ENCODE peak calls at places on chromosomes 3 and 15, in nine cellular contexts. One of them, this sample, is unnamed.

GRCh38 chr3:57233799-57234198 is 6.3 kb downstream of the APPL1 start:
- DNase-seq in progenitor cell of endocrine pancreas: no peak
- DNase-seq in transverse colon: no peak
- DNase-seq in non-pigmented ciliary epithelial cell: no peak
- DNase-seq in RWPE1: no peak
- DNase-seq in psoas muscle: no peak
- DNase-seq in left ventricle myocardium inferior: no peak
- DNase-seq in neural progenitor cell: no peak
- DNase-seq in NCI-H1105: no peak
- DNase-seq in this sample: no peak

GRCh38 chr3:71345429-71346027 is 238.0 kb downstream of the FOXP1 start:
- DNase-seq in left ventricle myocardium inferior: no peak
- DNase-seq in neural progenitor cell: no peak
- DNase-seq in transverse colon: no peak
- DNase-seq in non-pigmented ciliary epithelial cell: no peak
- DNase-seq in progenitor cell of endocrine pancreas: no peak
- DNase-seq in psoas muscle: no peak
- DNase-seq in RWPE1: no peak
- DNase-seq in NCI-H1105: no peak
- DNase-seq in this sample: no peak

GRCh38 chr3:15452156-15452555 is 24.8 kb downstream of the EAF1 start:
- DNase-seq in NCI-H1105: no peak
- DNase-seq in RWPE1: no peak
- DNase-seq in neural progenitor cell: no peak
- DNase-seq in transverse colon: no peak
- DNase-seq in left ventricle myocardium inferior: no peak
- DNase-seq in psoas muscle: no peak
- DNase-seq in progenitor cell of endocrine pancreas: no peak
- DNase-seq in non-pigmented ciliary epithelial cell: no peak
- DNase-seq in this sample: no peak

GRCh38 chr15:44633603-44634002 is 29.9 kb downstream of the SPG11 start:
- DNase-seq in NCI-H1105: no peak
- DNase-seq in left ventricle myocardium inferior: no peak
- DNase-seq in non-pigmented ciliary epithelial cell: no peak
- DNase-seq in progenitor cell of endocrine pancreas: no peak
- DNase-seq in RWPE1: no peak
- DNase-seq in transverse colon: no peak
- DNase-seq in neural progenitor cell: no peak
- DNase-seq in psoas muscle: no peak
- DNase-seq in this sample: no peak

GRCh38 chr15:65089206-65089824 is 12.8 kb downstream of the KBTBD13 start:
- DNase-seq in psoas muscle: no peak
- DNase-seq in non-pigmented ciliary epithelial cell: no peak
- DNase-seq in left ventricle myocardium inferior: peak; percentile 64
- DNase-seq in neural progenitor cell: peak; percentile 49
- DNase-seq in progenitor cell of endocrine pancreas: no peak
- DNase-seq in transverse colon: no peak
- DNase-seq in RWPE1: no peak
- DNase-seq in NCI-H1105: no peak
- DNase-seq in this sample: no peak

GRCh38 chr3:8663177-8664061 is 18.8 kb upstream of the SSUH2 start:
- DNase-seq in NCI-H1105: peak; percentile 35
- DNase-seq in transverse colon: peak; percentile 63
- DNase-seq in neural progenitor cell: peak; percentile 90
- DNase-seq in psoas muscle: peak; percentile 57
- DNase-seq in non-pigmented ciliary epithelial cell: no peak
- DNase-seq in progenitor cell of endocrine pancreas: peak; percentile 70
- DNase-seq in RWPE1: peak; percentile 73
- DNase-seq in left ventricle myocardium inferior: peak; percentile 29
- DNase-seq in this sample: peak; percentile 68

GRCh38 chr15:82963356-82964341 is 11.1 kb upstream of the HOMER2 start:
- DNase-seq in progenitor cell of endocrine pancreas: no peak
- DNase-seq in NCI-H1105: no peak
- DNase-seq in transverse colon: no peak
- DNase-seq in non-pigmented ciliary epithelial cell: no peak
- DNase-seq in psoas muscle: peak; percentile 82
- DNase-seq in left ventricle myocardium inferior: no peak
- DNase-seq in neural progenitor cell: no peak
- DNase-seq in RWPE1: no peak
- DNase-seq in this sample: no peak

GRCh38 chr15:49286649-49287394 is 116.8 kb downstream of the GALK2 start:
- DNase-seq in non-pigmented ciliary epithelial cell: no peak
- DNase-seq in progenitor cell of endocrine pancreas: no peak
- DNase-seq in neural progenitor cell: no peak
- DNase-seq in RWPE1: no peak
- DNase-seq in left ventricle myocardium inferior: no peak
- DNase-seq in NCI-H1105: no peak
- DNase-seq in transverse colon: no peak
- DNase-seq in psoas muscle: no peak
- DNase-seq in this sample: no peak

GRCh38 chr3:116474356-116475200 is 29.3 kb upstream of the LSAMP start:
- DNase-seq in transverse colon: no peak
- DNase-seq in non-pigmented ciliary epithelial cell: no peak
- DNase-seq in RWPE1: no peak
- DNase-seq in NCI-H1105: peak; percentile 97
- DNase-seq in psoas muscle: no peak
- DNase-seq in left ventricle myocardium inferior: no peak
- DNase-seq in neural progenitor cell: peak; percentile 8
- DNase-seq in progenitor cell of endocrine pancreas: no peak
- DNase-seq in this sample: no peak

GRCh38 chr15:66894986-66895780 is 170.2 kb upstream of the SMAD3 start:
- DNase-seq in transverse colon: no peak
- DNase-seq in progenitor cell of endocrine pancreas: no peak
- DNase-seq in NCI-H1105: no peak
- DNase-seq in non-pigmented ciliary epithelial cell: no peak
- DNase-seq in psoas muscle: no peak
- DNase-seq in neural progenitor cell: no peak
- DNase-seq in left ventricle myocardium inferior: no peak
- DNase-seq in RWPE1: no peak
- DNase-seq in this sample: no peak

GRCh38 chr15:37137221-37137620 is 36.9 kb upstream of the MEIS2 start:
- DNase-seq in left ventricle myocardium inferior: no peak
- DNase-seq in progenitor cell of endocrine pancreas: no peak
- DNase-seq in NCI-H1105: no peak
- DNase-seq in transverse colon: no peak
- DNase-seq in psoas muscle: no peak
- DNase-seq in non-pigmented ciliary epithelial cell: no peak
- DNase-seq in RWPE1: no peak
- DNase-seq in neural progenitor cell: no peak
- DNase-seq in this sample: no peak

GRCh38 chr3:126473292-126474168 is 2.2 kb downstream of the ZXDC start:
- DNase-seq in NCI-H1105: no peak
- DNase-seq in progenitor cell of endocrine pancreas: no peak
- DNase-seq in non-pigmented ciliary epithelial cell: no peak
- DNase-seq in psoas muscle: peak; percentile 14
- DNase-seq in left ventricle myocardium inferior: no peak
- DNase-seq in neural progenitor cell: no peak
- DNase-seq in transverse colon: no peak
- DNase-seq in RWPE1: no peak
- DNase-seq in this sample: no peak

GRCh38 chr3:51622868-51623267 is 48.2 kb upstream of the TEX264 start:
- DNase-seq in neural progenitor cell: no peak
- DNase-seq in RWPE1: no peak
- DNase-seq in non-pigmented ciliary epithelial cell: no peak
- DNase-seq in psoas muscle: no peak
- DNase-seq in transverse colon: no peak
- DNase-seq in left ventricle myocardium inferior: peak; percentile 23
- DNase-seq in NCI-H1105: no peak
- DNase-seq in progenitor cell of endocrine pancreas: no peak
- DNase-seq in this sample: no peak

GRCh38 chr15:59948924-59949613 is 55.0 kb upstream of the FOXB1 start:
- DNase-seq in non-pigmented ciliary epithelial cell: no peak
- DNase-seq in transverse colon: no peak
- DNase-seq in progenitor cell of endocrine pancreas: no peak
- DNase-seq in left ventricle myocardium inferior: no peak
- DNase-seq in psoas muscle: no peak
- DNase-seq in RWPE1: no peak
- DNase-seq in neural progenitor cell: no peak
- DNase-seq in NCI-H1105: no peak
- DNase-seq in this sample: no peak

GRCh38 chr15:25738171-25738792 is 124.8 kb downstream of the ATP10A start:
- DNase-seq in neural progenitor cell: no peak
- DNase-seq in transverse colon: no peak
- DNase-seq in progenitor cell of endocrine pancreas: no peak
- DNase-seq in RWPE1: no peak
- DNase-seq in non-pigmented ciliary epithelial cell: no peak
- DNase-seq in left ventricle myocardium inferior: no peak
- DNase-seq in psoas muscle: no peak
- DNase-seq in NCI-H1105: peak; percentile 55
- DNase-seq in this sample: no peak

GRCh38 chr3:117165611-117166051 is 456.1 kb downstream of the TUSC7 start:
- DNase-seq in RWPE1: peak; percentile 9
- DNase-seq in non-pigmented ciliary epithelial cell: no peak
- DNase-seq in left ventricle myocardium inferior: no peak
- DNase-seq in neural progenitor cell: peak; percentile 81
- DNase-seq in NCI-H1105: no peak
- DNase-seq in psoas muscle: no peak
- DNase-seq in progenitor cell of endocrine pancreas: no peak
- DNase-seq in transverse colon: no peak
- DNase-seq in this sample: no peak

GRCh38 chr15:50064674-50065073 is 54.4 kb downstream of the ATP8B4 start:
- DNase-seq in non-pigmented ciliary epithelial cell: no peak
- DNase-seq in psoas muscle: no peak
- DNase-seq in left ventricle myocardium inferior: no peak
- DNase-seq in RWPE1: no peak
- DNase-seq in transverse colon: no peak
- DNase-seq in NCI-H1105: no peak
- DNase-seq in progenitor cell of endocrine pancreas: no peak
- DNase-seq in neural progenitor cell: no peak
- DNase-seq in this sample: no peak

GRCh38 chr3:116667324-116667723 is 42.3 kb upstream of the TUSC7 start:
- DNase-seq in neural progenitor cell: no peak
- DNase-seq in left ventricle myocardium inferior: no peak
- DNase-seq in NCI-H1105: no peak
- DNase-seq in progenitor cell of endocrine pancreas: no peak
- DNase-seq in psoas muscle: no peak
- DNase-seq in RWPE1: no peak
- DNase-seq in non-pigmented ciliary epithelial cell: no peak
- DNase-seq in transverse colon: no peak
- DNase-seq in this sample: no peak

GRCh38 chr3:38016847-38017444 is 12.5 kb downstream of the PLCD1 start:
- DNase-seq in RWPE1: no peak
- DNase-seq in neural progenitor cell: no peak
- DNase-seq in NCI-H1105: no peak
- DNase-seq in progenitor cell of endocrine pancreas: no peak
- DNase-seq in transverse colon: no peak
- DNase-seq in non-pigmented ciliary epithelial cell: no peak
- DNase-seq in psoas muscle: no peak
- DNase-seq in left ventricle myocardium inferior: no peak
- DNase-seq in this sample: no peak

GRCh38 chr3:119815716-119816115 is 33.8 kb downstream of the NR1I2 start:
- DNase-seq in RWPE1: no peak
- DNase-seq in neural progenitor cell: no peak
- DNase-seq in transverse colon: no peak
- DNase-seq in NCI-H1105: no peak
- DNase-seq in psoas muscle: no peak
- DNase-seq in left ventricle myocardium inferior: no peak
- DNase-seq in progenitor cell of endocrine pancreas: no peak
- DNase-seq in non-pigmented ciliary epithelial cell: no peak
- DNase-seq in this sample: no peak

GRCh38 chr3:133192363-133192945 is 154.3 kb downstream of the TMEM108 start:
- DNase-seq in non-pigmented ciliary epithelial cell: no peak
- DNase-seq in psoas muscle: no peak
- DNase-seq in RWPE1: no peak
- DNase-seq in NCI-H1105: no peak
- DNase-seq in neural progenitor cell: peak; percentile 10
- DNase-seq in left ventricle myocardium inferior: no peak
- DNase-seq in transverse colon: no peak
- DNase-seq in progenitor cell of endocrine pancreas: no peak
- DNase-seq in this sample: no peak

GRCh38 chr3:153257673-153258351 is 95.8 kb downstream of the RAP2B start:
- DNase-seq in NCI-H1105: no peak
- DNase-seq in RWPE1: no peak
- DNase-seq in left ventricle myocardium inferior: no peak
- DNase-seq in transverse colon: no peak
- DNase-seq in neural progenitor cell: no peak
- DNase-seq in non-pigmented ciliary epithelial cell: no peak
- DNase-seq in progenitor cell of endocrine pancreas: no peak
- DNase-seq in psoas muscle: no peak
- DNase-seq in this sample: no peak

GRCh38 chr3:146640955-146641867 is 36.1 kb upstream of the PLSCR5 start:
- DNase-seq in transverse colon: no peak
- DNase-seq in progenitor cell of endocrine pancreas: no peak
- DNase-seq in neural progenitor cell: peak; percentile 51
- DNase-seq in NCI-H1105: peak; percentile 40
- DNase-seq in non-pigmented ciliary epithelial cell: no peak
- DNase-seq in left ventricle myocardium inferior: no peak
- DNase-seq in psoas muscle: no peak
- DNase-seq in RWPE1: peak; percentile 46
- DNase-seq in this sample: peak; percentile 21

GRCh38 chr3:42351221-42351620 is 59.2 kb downstream of the LYZL4 start:
- DNase-seq in transverse colon: no peak
- DNase-seq in RWPE1: no peak
- DNase-seq in non-pigmented ciliary epithelial cell: peak; percentile 6
- DNase-seq in left ventricle myocardium inferior: no peak
- DNase-seq in psoas muscle: no peak
- DNase-seq in progenitor cell of endocrine pancreas: no peak
- DNase-seq in neural progenitor cell: no peak
- DNase-seq in NCI-H1105: no peak
- DNase-seq in this sample: no peak

GRCh38 chr15:56468271-56468912 is 3.5 kb upstream of the MNS1 start:
- DNase-seq in RWPE1: no peak
- DNase-seq in transverse colon: no peak
- DNase-seq in left ventricle myocardium inferior: no peak
- DNase-seq in psoas muscle: no peak
- DNase-seq in neural progenitor cell: no peak
- DNase-seq in non-pigmented ciliary epithelial cell: no peak
- DNase-seq in progenitor cell of endocrine pancreas: no peak
- DNase-seq in NCI-H1105: no peak
- DNase-seq in this sample: peak; percentile 38

GRCh38 chr3:191441687-191442086 is 19.3 kb upstream of the PYDC2 start:
- DNase-seq in left ventricle myocardium inferior: no peak
- DNase-seq in psoas muscle: no peak
- DNase-seq in neural progenitor cell: no peak
- DNase-seq in progenitor cell of endocrine pancreas: no peak
- DNase-seq in transverse colon: no peak
- DNase-seq in NCI-H1105: no peak
- DNase-seq in non-pigmented ciliary epithelial cell: no peak
- DNase-seq in RWPE1: no peak
- DNase-seq in this sample: no peak

GRCh38 chr3:101685870-101686307 is 629 bp downstream of the RPL24 start:
- DNase-seq in psoas muscle: no peak
- DNase-seq in non-pigmented ciliary epithelial cell: no peak
- DNase-seq in neural progenitor cell: no peak
- DNase-seq in transverse colon: no peak
- DNase-seq in RWPE1: no peak
- DNase-seq in progenitor cell of endocrine pancreas: no peak
- DNase-seq in NCI-H1105: no peak
- DNase-seq in left ventricle myocardium inferior: no peak
- DNase-seq in this sample: no peak

GRCh38 chr3:52244061-52244628 is 1.4 kb upstream of the PPM1M start:
- DNase-seq in left ventricle myocardium inferior: peak; percentile 33
- DNase-seq in non-pigmented ciliary epithelial cell: no peak
- DNase-seq in NCI-H1105: no peak
- DNase-seq in RWPE1: peak; percentile 54
- DNase-seq in psoas muscle: peak; percentile 57
- DNase-seq in neural progenitor cell: no peak
- DNase-seq in progenitor cell of endocrine pancreas: no peak
- DNase-seq in transverse colon: peak; percentile 34
- DNase-seq in this sample: peak; percentile 81

GRCh38 chr3:179603831-179604230 is 607 bp downstream of the MRPL47 start:
- DNase-seq in progenitor cell of endocrine pancreas: no peak
- DNase-seq in NCI-H1105: no peak
- DNase-seq in psoas muscle: no peak
- DNase-seq in non-pigmented ciliary epithelial cell: no peak
- DNase-seq in transverse colon: no peak
- DNase-seq in neural progenitor cell: no peak
- DNase-seq in RWPE1: no peak
- DNase-seq in left ventricle myocardium inferior: no peak
- DNase-seq in this sample: no peak

GRCh38 chr3:120181632-120182031 is 87.4 kb upstream of the GSK3B start:
- DNase-seq in RWPE1: no peak
- DNase-seq in left ventricle myocardium inferior: no peak
- DNase-seq in psoas muscle: no peak
- DNase-seq in transverse colon: no peak
- DNase-seq in non-pigmented ciliary epithelial cell: no peak
- DNase-seq in progenitor cell of endocrine pancreas: no peak
- DNase-seq in NCI-H1105: no peak
- DNase-seq in neural progenitor cell: no peak
- DNase-seq in this sample: no peak